ENCODE peak calls at places on chromosomes 12 and 14, in ten cellular contexts. R, G, B, H, F, Q, A, E, T and Z are unnamed samples.

GRCh38 chr14:99462211-99462610 is 18.4 kb downstream of the SETD3 start:
- DNase-seq in R (no peak), G (no peak), B (no peak), H (no peak), F (no peak), Q (no peak), A (no peak), E (no peak), T (no peak), Z (no peak)

GRCh38 chr12:121182222-121182896 is 27.6 kb upstream of the P2RX4 start:
- DNase-seq in R (no peak), G (no peak), B (no peak), H (no peak), F (no peak), Q (no peak), A (no peak), E (no peak), T (no peak), Z (no peak)

GRCh38 chr12:110245278-110245868 is 35.7 kb upstream of the ATP2A2 start:
- DNase-seq in R (peak; percentile 38), G (no peak), B (peak; percentile 59), H (no peak), F (no peak), Q (no peak), A (peak; percentile 38), E (no peak), T (no peak), Z (no peak)

GRCh38 chr12:119630962-119631550 is 36.9 kb upstream of the PRKAB1 start:
- DNase-seq in R (no peak), G (no peak), B (no peak), H (no peak), F (no peak), Q (no peak), A (no peak), E (no peak), T (no peak), Z (no peak)

GRCh38 chr12:95790912-95791849 is 617 bp upstream of the NTN4 start:
- DNase-seq in R (no peak), G (no peak), B (no peak), H (peak; percentile 20), F (peak; percentile 46), Q (peak; percentile 26), A (no peak), E (peak; percentile 58), T (peak; percentile 22), Z (peak; percentile 53)

GRCh38 chr12:110776410-110776809 is 33.7 kb upstream of the PPP1CC start:
- DNase-seq in R (no peak), G (peak; percentile 96), B (no peak), H (no peak), F (no peak), Q (no peak), A (no peak), E (no peak), T (no peak), Z (no peak)

GRCh38 chr12:119841433-119842210 is 35.5 kb downstream of the CIT start:
- DNase-seq in R (no peak), G (no peak), B (no peak), H (no peak), F (no peak), Q (no peak), A (no peak), E (no peak), T (peak; percentile 27), Z (no peak)

GRCh38 chr12:109393437-109394345 is 46.0 kb downstream of the MYO1H start:
- DNase-seq in R (peak; percentile 44), G (no peak), B (no peak), H (peak; percentile 62), F (peak; percentile 90), Q (peak; percentile 74), A (peak; percentile 42), E (no peak), T (peak; percentile 53), Z (no peak)

GRCh38 chr12:18706798-18707197 is 31.0 kb downstream of the PLCZ1 start:
- DNase-seq in R (no peak), G (no peak), B (no peak), H (no peak), F (no peak), Q (peak; percentile 25), A (no peak), E (peak; percentile 23), T (no peak), Z (no peak)

GRCh38 chr14:100849432-100849831 is 23.5 kb downstream of the MEG3 start:
- DNase-seq in R (no peak), G (no peak), B (no peak), H (no peak), F (peak; percentile 32), Q (no peak), A (no peak), E (no peak), T (peak; percentile 36), Z (no peak)

GRCh38 chr14:32076278-32077080 is 625 bp upstream of the ARHGAP5 start:
- DNase-seq in R (peak; percentile 98), G (peak; percentile 28), B (peak; percentile 92), H (peak; percentile 97), F (peak; percentile 99), Q (peak; percentile 99), A (peak; percentile 95), E (peak; percentile 98), T (peak; percentile 95), Z (peak; percentile 89)

GRCh38 chr12:107091989-107092641 is 1.2 kb downstream of the CRY1 start:
- DNase-seq in R (peak; percentile 46), G (peak; percentile 21), B (no peak), H (peak; percentile 58), F (peak; percentile 97), Q (peak; percentile 96), A (peak; percentile 56), E (no peak), T (peak; percentile 97), Z (peak; percentile 68)

DNA sequence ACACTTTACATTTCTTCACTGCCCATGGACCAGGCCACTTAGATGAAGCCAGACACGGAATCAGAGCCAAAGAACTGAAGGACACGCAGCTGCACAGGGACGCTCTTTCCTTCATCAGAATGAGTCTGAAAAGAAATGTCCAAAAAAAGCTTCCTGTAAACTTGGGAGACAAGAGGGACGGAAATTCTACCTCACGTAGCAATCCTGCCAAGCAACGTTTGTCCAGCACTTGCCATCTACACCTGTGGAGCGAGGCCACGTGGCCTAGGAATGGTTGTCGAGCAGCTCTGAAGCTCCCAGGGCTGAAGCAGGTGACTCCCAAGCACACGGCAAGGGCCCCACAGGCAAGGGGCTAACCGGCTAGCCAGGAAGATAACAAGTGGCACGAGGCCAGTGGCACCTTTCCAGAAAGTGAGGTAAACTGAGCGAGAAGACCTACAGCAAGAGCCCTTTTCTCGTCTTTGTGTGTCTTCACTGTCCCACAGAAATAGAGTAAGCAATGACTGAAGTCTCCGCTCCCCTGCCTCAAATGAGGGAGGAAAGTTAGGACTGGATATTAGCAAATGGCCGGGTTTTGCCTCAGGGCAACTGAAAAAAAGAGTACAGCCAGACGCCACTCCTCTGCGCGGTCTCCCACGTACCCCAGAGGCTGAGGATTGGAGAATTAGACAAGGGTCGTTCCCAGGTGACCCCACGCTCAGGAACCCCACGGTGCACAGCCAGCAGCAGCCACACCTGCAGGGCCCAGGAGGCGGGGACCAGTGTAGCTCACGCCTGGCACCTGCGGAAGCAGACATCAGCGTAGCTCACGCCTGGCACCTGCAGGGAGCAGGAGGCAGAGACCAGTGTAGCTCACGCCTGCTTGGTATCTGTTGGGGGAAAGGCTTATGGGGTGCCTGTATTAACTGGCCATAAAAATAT is 7.7 kb downstream of the ZNF605 start:
- DNase-seq in R (no peak), G (no peak), B (no peak), H (no peak), F (no peak), Q (no peak), A (no peak), E (no peak), T (no peak), Z (peak; percentile 64)
- H3K9me3 ChIP-seq in R (peaks cover 3% of the 10 kb centered on the region), G (peaks cover 55% of the 10 kb centered on the region), B (peaks cover 66% of the 10 kb centered on the region), H (peaks cover 35% of the 10 kb centered on the region), F (peaks cover 97% of the 10 kb centered on the region), Q (no peaks in the 10 kb centered on the region), A (peaks cover 79% of the 10 kb centered on the region), E (peaks cover 84% of the 10 kb centered on the region), T (peaks cover 82% of the 10 kb centered on the region), Z (peaks cover 85% of the 10 kb centered on the region)

DNA sequence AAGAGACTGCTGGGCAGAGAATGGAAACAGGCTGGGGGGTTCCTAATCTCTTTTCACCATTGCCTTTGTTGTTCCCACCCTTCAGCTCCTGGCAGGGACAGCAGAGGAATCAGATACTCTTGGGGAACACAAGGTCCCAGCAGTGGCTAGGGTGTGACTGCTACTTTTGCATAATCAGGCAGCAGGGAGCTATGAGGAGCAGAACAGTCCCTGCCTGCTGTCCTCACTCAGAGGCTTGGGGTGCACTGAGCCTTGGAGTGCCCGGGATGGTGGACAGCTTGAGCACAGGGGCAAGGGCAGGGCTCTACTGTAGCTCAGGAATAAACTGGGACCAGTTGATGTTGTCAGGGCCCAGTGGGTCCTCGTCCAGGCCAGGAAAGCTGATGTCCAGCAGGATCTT is 1.5 kb upstream of the TEX52 start:
- DNase-seq in R (no peak), G (no peak), B (no peak), H (no peak), F (no peak), Q (no peak), A (no peak), E (no peak), T (no peak), Z (no peak)
- H3K36me3 ChIP-seq in R (peaks cover 41% of the 10 kb centered on the region), G (peaks cover 17% of the 10 kb centered on the region), B (no peaks in the 10 kb centered on the region), H (peaks cover 58% of the 10 kb centered on the region), F (no peaks in the 10 kb centered on the region), Q (no peaks in the 10 kb centered on the region), A (peaks cover 50% of the 10 kb centered on the region), E (no peaks in the 10 kb centered on the region), T (peaks cover 6% of the 10 kb centered on the region), Z (peaks cover 59% of the 10 kb centered on the region)

DNA sequence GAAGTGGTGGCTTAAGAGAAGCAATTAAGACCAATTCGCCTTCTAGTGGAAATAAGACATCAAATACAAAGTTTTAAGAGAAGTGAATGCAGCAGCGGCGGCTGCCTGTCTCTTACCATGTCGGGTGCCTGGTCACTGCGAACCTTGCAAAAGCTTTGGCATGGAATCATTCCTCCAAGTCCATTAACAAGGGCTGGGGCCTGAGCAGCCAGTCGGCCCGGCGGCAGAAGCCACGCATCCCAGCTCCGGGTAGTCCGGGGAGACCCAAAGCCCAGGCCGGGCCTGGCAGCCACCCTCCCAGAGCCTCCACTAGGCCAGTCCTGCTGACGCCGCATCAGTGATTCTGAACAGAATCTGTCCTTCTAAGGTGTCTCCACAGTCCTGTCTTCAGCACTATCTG is 321.0 kb downstream of the TMEM121 start:
- DNase-seq in R (no peak), G (no peak), B (peak; percentile 42), H (no peak), F (no peak), Q (no peak), A (no peak), E (no peak), T (no peak), Z (no peak)
- H3K9me3 ChIP-seq in R (no peaks in the 10 kb centered on the region), G (no peaks in the 10 kb centered on the region), B (no peaks in the 10 kb centered on the region), H (no peaks in the 10 kb centered on the region), F (no peaks in the 10 kb centered on the region), Q (no peaks in the 10 kb centered on the region), A (no peaks in the 10 kb centered on the region), E (no peaks in the 10 kb centered on the region), T (peaks cover 62% of the 10 kb centered on the region), Z (no peaks in the 10 kb centered on the region)

DNA sequence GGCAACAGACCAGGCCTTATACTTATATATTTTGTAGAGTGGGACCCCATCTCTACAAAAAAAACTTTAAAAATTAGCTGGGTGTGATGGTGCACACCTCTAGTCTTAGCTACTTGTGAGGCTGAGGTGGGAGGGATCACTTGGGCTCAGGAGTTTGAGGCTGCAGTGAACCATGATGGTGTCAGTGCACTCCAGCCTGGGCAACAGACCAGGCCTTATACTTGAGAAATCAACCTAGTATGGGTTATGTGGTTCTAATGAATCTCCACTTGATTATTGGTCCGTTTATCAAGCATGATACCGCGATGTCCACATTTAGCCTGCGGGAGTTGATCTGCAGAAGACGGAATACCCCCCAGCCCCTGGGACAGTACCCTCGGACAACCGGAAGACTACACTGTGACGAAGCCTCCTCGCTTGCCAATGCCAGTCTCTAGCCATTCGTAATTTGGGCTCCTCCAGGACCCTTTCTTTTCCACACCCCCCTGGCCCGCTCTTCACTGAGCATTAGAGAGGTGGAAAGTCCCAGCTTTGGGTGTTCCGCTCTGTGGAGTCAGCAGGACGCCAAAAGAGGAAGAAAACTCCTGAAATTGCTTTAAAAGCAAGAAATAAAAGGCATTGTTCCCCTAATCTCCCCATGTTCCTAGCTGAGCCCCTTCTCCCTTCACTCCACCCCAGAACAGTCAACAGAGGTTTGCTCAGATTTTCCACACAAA is 19.4 kb downstream of the LTBP2 start:
- DNase-seq in R (no peak), G (peak; percentile 12), B (no peak), H (no peak), F (no peak), Q (no peak), A (no peak), E (peak; percentile 50), T (no peak), Z (no peak)
- H3K36me3 ChIP-seq in R (no peaks in the 10 kb centered on the region), G (no peaks in the 10 kb centered on the region), B (no peaks in the 10 kb centered on the region), H (no peaks in the 10 kb centered on the region), F (no peaks in the 10 kb centered on the region), Q (no peaks in the 10 kb centered on the region), A (no peaks in the 10 kb centered on the region), E (no peaks in the 10 kb centered on the region), T (no peaks in the 10 kb centered on the region), Z (no peaks in the 10 kb centered on the region)